ENCODE peak calls at places on chromosomes 1 and 21, in nine cellular contexts. X, J, Q, I, S, U, L, W and K are unnamed samples.

GRCh38 chr1:155205969-155206593 is 1.6 kb downstream of the THBS3 start:
- DNase-seq in Q (peak; percentile 52), J (no peak), U (no peak), W (no peak), I (no peak), X (no peak), S (no peak), L (no peak), K (no peak)

GRCh38 chr1:203063287-203063686 is 22.5 kb downstream of the MYOG start:
- DNase-seq in Q (no peak), L (no peak), W (no peak), J (no peak), I (no peak), U (no peak), X (no peak), S (no peak), K (no peak)

GRCh38 chr1:16318544-16318943 is 33.7 kb downstream of the FBXO42 start:
- DNase-seq in U (no peak), L (no peak), J (no peak), X (no peak), W (no peak), S (peak; percentile 36), I (peak; percentile 18), Q (no peak), K (no peak)

GRCh38 chr1:180580237-180580636 is 21.5 kb downstream of the OVAAL start:
- DNase-seq in W (peak; percentile 93), I (peak; percentile 50), J (no peak), U (peak; percentile 49), X (no peak), Q (no peak), S (peak; percentile 33), L (no peak), K (no peak)

GRCh38 chr1:28109639-28110038 is 21.2 kb upstream of the EYA3 start:
- DNase-seq in J (no peak), L (peak; percentile 34), Q (no peak), W (no peak), U (no peak), I (no peak), S (no peak), X (no peak), K (no peak)

GRCh38 chr1:236168716-236169429 is 26.5 kb downstream of the GPR137B start:
- DNase-seq in X (no peak), W (no peak), U (peak; percentile 52), J (peak; percentile 47), L (no peak), Q (peak; percentile 87), S (peak; percentile 82), I (peak; percentile 41), K (no peak)

GRCh38 chr1:207711285-207711684 is 40.6 kb upstream of the CD46 start:
- DNase-seq in W (peak; percentile 14), S (peak; percentile 19), L (no peak), I (peak; percentile 54), Q (no peak), J (no peak), X (no peak), U (no peak), K (no peak)

GRCh38 chr1:36096500-36097412 is 8.1 kb downstream of the ADPRS start:
- DNase-seq in Q (peak; percentile 73), U (no peak), S (no peak), J (no peak), L (peak; percentile 78), I (peak; percentile 30), W (no peak), X (no peak), K (no peak)

GRCh38 chr1:111596499-111596898 is 23.1 kb upstream of the RAP1A start:
- DNase-seq in U (no peak), S (no peak), J (no peak), X (peak; percentile 40), W (no peak), L (no peak), Q (no peak), I (no peak), K (no peak)

GRCh38 chr1:209880051-209880450 is 52.3 kb downstream of the UTP25 start:
- DNase-seq in X (no peak), I (peak; percentile 32), J (no peak), S (no peak), Q (no peak), W (no peak), L (no peak), U (no peak), K (no peak)

GRCh38 chr1:97571760-97572159 is 349.1 kb downstream of the DPYD start:
- DNase-seq in U (no peak), I (no peak), S (no peak), J (no peak), W (no peak), L (no peak), Q (no peak), X (no peak), K (no peak)

GRCh38 chr1:63902844-63903589 is 129.2 kb downstream of the ROR1 start:
- DNase-seq in S (peak; percentile 55), X (no peak), W (no peak), L (no peak), I (peak; percentile 37), Q (no peak), U (no peak), J (no peak), K (no peak)

GRCh38 chr1:40312238-40313205 is 4.6 kb downstream of the COL9A2 start:
- DNase-seq in U (no peak), Q (no peak), L (no peak), I (peak; percentile 37), S (no peak), X (no peak), W (no peak), J (no peak), K (no peak)

GRCh38 chr1:223842784-223843183 is 3.0 kb downstream of the TP53BP2 start:
- DNase-seq in X (no peak), I (no peak), S (no peak), J (no peak), Q (no peak), U (no peak), L (no peak), W (no peak), K (no peak)

GRCh38 chr21:32207096-32207716 is 71.6 kb downstream of the MIS18A start:
- DNase-seq in L (peak; percentile 67), J (no peak), X (no peak), W (no peak), S (peak; percentile 0), I (no peak), Q (no peak), U (no peak), K (no peak)

GRCh38 chr1:236292425-236292824 is 10.7 kb upstream of the ERO1B start:
- DNase-seq in S (no peak), W (no peak), L (no peak), J (no peak), Q (no peak), U (no peak), I (no peak), X (no peak), K (no peak)

GRCh38 chr1:67816506-67816905 is 16.8 kb downstream of the GNG12 start:
- DNase-seq in L (no peak), U (no peak), W (no peak), J (no peak), I (no peak), Q (no peak), X (no peak), S (no peak), K (no peak)

GRCh38 chr1:63317007-63317813 is 5.2 kb upstream of the FOXD3 start:
- DNase-seq in S (peak; percentile 66), I (peak; percentile 18), L (peak; percentile 88), W (peak; percentile 68), J (peak; percentile 53), U (no peak), Q (peak; percentile 84), X (no peak), K (no peak)

GRCh38 chr1:220113136-220113695 is 19.3 kb downstream of the IARS2 start:
- DNase-seq in I (peak; percentile 40), X (no peak), Q (no peak), W (peak; percentile 3), U (no peak), S (peak; percentile 45), J (no peak), L (peak; percentile 51), K (no peak)

GRCh38 chr1:235942979-235943575 is 76.4 kb upstream of the LYST start:
- DNase-seq in I (no peak), L (no peak), S (no peak), W (no peak), Q (no peak), U (no peak), J (no peak), X (no peak), K (no peak)

GRCh38 chr1:28437260-28437923 is 67.9 kb downstream of the PHACTR4 start:
- DNase-seq in W (peak; percentile 84), J (no peak), Q (no peak), U (no peak), I (peak; percentile 90), L (peak; percentile 15), X (no peak), S (peak; percentile 72), K (no peak)

GRCh38 chr1:228004331-228004871 is 2.4 kb upstream of the WNT3A start:
- DNase-seq in W (peak; percentile 21), J (peak; percentile 72), U (no peak), S (peak; percentile 27), L (peak; percentile 60), Q (peak; percentile 53), X (no peak), I (peak; percentile 15), K (no peak)

GRCh38 chr21:45440736-45441350 is 35.9 kb downstream of the COL18A1 start:
- DNase-seq in X (no peak), U (no peak), Q (peak; percentile 75), S (no peak), I (no peak), W (no peak), L (no peak), J (no peak), K (no peak)

GRCh38 chr1:116679091-116679827 is 11.7 kb upstream of the IGSF3 start:
- DNase-seq in J (no peak), W (no peak), Q (no peak), I (no peak), S (no peak), U (no peak), L (no peak), X (no peak), K (no peak)

GRCh38 chr1:53257454-53258081 is 19.2 kb upstream of the MAGOH start:
- DNase-seq in J (no peak), S (no peak), X (no peak), U (no peak), I (no peak), L (no peak), W (no peak), Q (no peak), K (no peak)

GRCh38 chr1:1426961-1427934 is 6.2 kb upstream of the ANKRD65 start:
- DNase-seq in U (no peak), W (no peak), S (no peak), L (peak; percentile 70), I (no peak), J (no peak), Q (peak; percentile 84), X (no peak), K (no peak)

GRCh38 chr1:158112994-158113758 is 67.5 kb upstream of the CD1D start:
- DNase-seq in J (no peak), L (peak; percentile 86), U (no peak), I (peak; percentile 31), W (no peak), X (no peak), S (peak; percentile 28), Q (peak; percentile 78), K (no peak)

GRCh38 chr1:160888926-160889325 is 3.9 kb upstream of the ITLN1 start:
- DNase-seq in S (no peak), L (no peak), Q (no peak), X (no peak), J (no peak), I (no peak), W (no peak), U (no peak), K (no peak)

GRCh38 chr1:94514095-94514727 is 27.3 kb downstream of the F3 start:
- DNase-seq in L (peak; percentile 44), S (peak; percentile 47), J (no peak), X (no peak), W (no peak), U (no peak), I (peak; percentile 40), Q (no peak), K (no peak)

GRCh38 chr1:48869116-48869893 is 92.6 kb upstream of the BEND5 start:
- DNase-seq in J (no peak), U (no peak), Q (no peak), W (peak; percentile 87), S (peak; percentile 46), I (no peak), X (no peak), L (no peak), K (no peak)

GRCh38 chr1:55974714-55975441 is 604.5 kb downstream of the PLPP3 start:
- DNase-seq in J (no peak), S (peak; percentile 90), X (no peak), W (no peak), U (no peak), Q (no peak), I (peak; percentile 10), L (no peak), K (no peak)